ENCODE peak calls at places on chromosomes 7 and 10, in six cellular contexts. One of them, this sample, is unnamed.

GRCh38 chr7:1248459-1249131 is 15.9 kb downstream of the UNCX start:
- DNase-seq in HepG2: no peak
- DNase-seq in HCT116: no peak
- DNase-seq in GM12878: no peak
- DNase-seq in K562: no peak
- DNase-seq in SK-N-SH: no peak
- DNase-seq in this sample: no peak

GRCh38 chr10:77724820-77725219 is 87.2 kb upstream of the KCNMA1 start:
- DNase-seq in HepG2: no peak
- DNase-seq in HCT116: no peak
- DNase-seq in GM12878: no peak
- DNase-seq in K562: no peak
- DNase-seq in SK-N-SH: no peak
- DNase-seq in this sample: no peak

GRCh38 chr10:116521424-116522305 is 24.1 kb upstream of the PNLIP start:
- DNase-seq in HepG2: peak; percentile 28
- DNase-seq in HCT116: peak; percentile 62
- DNase-seq in GM12878: no peak
- DNase-seq in K562: peak; percentile 33
- DNase-seq in SK-N-SH: peak; percentile 66
- DNase-seq in this sample: peak; percentile 42

GRCh38 chr7:28389504-28390385 is 22.6 kb upstream of the CREB5 start:
- DNase-seq in HepG2: peak; percentile 29
- DNase-seq in HCT116: peak; percentile 49
- DNase-seq in GM12878: no peak
- DNase-seq in K562: peak; percentile 39
- DNase-seq in SK-N-SH: peak; percentile 44
- DNase-seq in this sample: no peak

GRCh38 chr7:33832326-33832725 is 73.0 kb upstream of the BMPER start:
- DNase-seq in HepG2: no peak
- DNase-seq in HCT116: no peak
- DNase-seq in GM12878: no peak
- DNase-seq in K562: no peak
- DNase-seq in SK-N-SH: no peak
- DNase-seq in this sample: no peak

GRCh38 chr7:727806-728460 is 852 bp upstream of the PRKAR1B start:
- DNase-seq in HepG2: no peak
- DNase-seq in HCT116: no peak
- DNase-seq in GM12878: no peak
- DNase-seq in K562: peak; percentile 48
- DNase-seq in SK-N-SH: peak; percentile 82
- DNase-seq in this sample: no peak

GRCh38 chr7:15584575-15584974 is 22.8 kb upstream of the AGMO start:
- DNase-seq in HepG2: no peak
- DNase-seq in HCT116: no peak
- DNase-seq in GM12878: no peak
- DNase-seq in K562: no peak
- DNase-seq in SK-N-SH: no peak
- DNase-seq in this sample: no peak

GRCh38 chr10:69861251-69862240 is 59.8 kb downstream of the COL13A1 start:
- DNase-seq in HepG2: peak; percentile 34
- DNase-seq in HCT116: peak; percentile 94
- DNase-seq in GM12878: no peak
- DNase-seq in K562: no peak
- DNase-seq in SK-N-SH: no peak
- DNase-seq in this sample: peak; percentile 39

GRCh38 chr10:132654708-132655661 is 117.4 kb downstream of the INPP5A start:
- DNase-seq in HepG2: peak; percentile 20
- DNase-seq in HCT116: peak; percentile 7
- DNase-seq in GM12878: no peak
- DNase-seq in K562: peak; percentile 82
- DNase-seq in SK-N-SH: peak; percentile 95
- DNase-seq in this sample: peak; percentile 80

GRCh38 chr7:7135074-7135473 is 47.3 kb upstream of the C1GALT1 start:
- DNase-seq in HepG2: no peak
- DNase-seq in HCT116: no peak
- DNase-seq in GM12878: no peak
- DNase-seq in K562: no peak
- DNase-seq in SK-N-SH: no peak
- DNase-seq in this sample: no peak

DNA sequence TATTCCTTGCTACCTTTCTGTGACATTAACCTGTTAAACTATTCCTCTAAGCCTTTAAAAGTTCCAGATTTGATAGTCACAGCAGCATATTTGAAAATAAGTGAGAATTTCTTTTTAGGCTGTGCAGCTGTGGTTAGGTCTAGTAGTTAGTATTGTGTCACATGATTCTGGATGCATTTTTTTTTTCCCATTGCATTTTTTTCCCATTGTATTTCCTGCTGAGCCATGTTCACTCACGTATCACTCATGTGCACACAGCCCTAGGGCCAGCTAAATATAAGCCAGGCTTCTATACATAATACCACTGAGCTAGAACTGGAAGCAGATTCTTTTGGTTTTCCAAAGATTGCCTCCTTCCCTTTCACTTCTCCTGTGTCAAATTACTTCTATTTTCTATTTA is 37.4 kb downstream of the DNAJC9 start:
- DNase-seq in HepG2: no peak
- DNase-seq in HCT116: no peak
- DNase-seq in GM12878: no peak
- DNase-seq in K562: no peak
- DNase-seq in SK-N-SH: no peak
- DNase-seq in this sample: peak; percentile 23
- TF ChIP-seq JUND in HepG2: no peak
- TF ChIP-seq JUND in HCT116: no peak
- TF ChIP-seq JUND in GM12878: no peak
- TF ChIP-seq JUND in K562: no peak
- TF ChIP-seq JUND in SK-N-SH: no peak
- TF ChIP-seq JUND in this sample: no peak

GRCh38 chr10:91409869-91410637 is at the start of gene HECTD2:
- DNase-seq in HepG2: peak; percentile 49
- DNase-seq in HCT116: peak; percentile 19
- DNase-seq in GM12878: no peak
- DNase-seq in K562: peak; percentile 82
- DNase-seq in SK-N-SH: peak; percentile 90
- DNase-seq in this sample: peak; percentile 90
- TF ChIP-seq JUND in HepG2: peak; percentile 47
- TF ChIP-seq JUND in HCT116: no peak
- TF ChIP-seq JUND in GM12878: no peak
- TF ChIP-seq JUND in K562: no peak
- TF ChIP-seq JUND in SK-N-SH: no peak
- TF ChIP-seq JUND in this sample: no peak

DNA sequence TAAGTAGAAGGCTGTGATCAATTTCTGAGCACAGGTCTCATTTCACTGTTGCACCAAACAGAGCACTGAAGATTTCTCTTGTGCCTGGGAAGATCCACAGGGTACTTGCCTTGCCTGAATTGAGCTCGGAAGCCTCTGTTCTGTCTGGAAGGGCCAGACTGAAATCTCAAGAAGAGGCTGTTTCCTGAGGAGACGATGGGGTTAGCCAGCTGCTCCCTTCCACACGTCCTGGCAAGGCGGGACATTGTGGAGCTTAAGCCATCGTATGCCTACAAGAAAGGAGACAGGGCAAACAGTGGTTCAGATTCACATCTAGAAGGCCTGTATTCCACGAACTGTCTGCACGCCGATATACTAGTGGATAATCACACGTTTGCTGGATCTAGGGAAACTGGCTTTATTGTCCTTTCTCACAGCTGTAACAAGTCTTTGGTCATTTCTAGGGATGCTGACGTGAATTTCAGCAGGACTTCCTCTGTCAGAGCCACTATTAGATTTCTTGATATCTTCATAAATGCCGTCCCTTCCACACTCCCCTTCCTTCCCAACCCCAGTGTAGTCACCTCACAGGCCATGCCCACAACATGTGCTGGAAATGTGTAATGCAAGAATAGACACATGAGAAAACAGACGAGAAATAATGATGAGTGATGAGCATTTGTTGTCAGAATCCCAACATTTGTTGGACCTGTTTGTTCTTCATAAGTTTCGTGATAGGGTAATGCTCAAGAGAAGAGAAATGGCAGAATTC is 137.2 kb upstream of the RSU1 start:
- DNase-seq in HepG2: no peak
- DNase-seq in HCT116: no peak
- DNase-seq in GM12878: no peak
- DNase-seq in K562: no peak
- DNase-seq in SK-N-SH: no peak
- DNase-seq in this sample: no peak
- TF ChIP-seq JUND in HepG2: no peak
- TF ChIP-seq JUND in HCT116: no peak
- TF ChIP-seq JUND in GM12878: no peak
- TF ChIP-seq JUND in K562: no peak
- TF ChIP-seq JUND in SK-N-SH: no peak
- TF ChIP-seq JUND in this sample: no peak

GRCh38 chr10:122267849-122268737 is 3.0 kb upstream of the BTBD16 start:
- DNase-seq in HepG2: peak; percentile 78
- DNase-seq in HCT116: peak; percentile 36
- DNase-seq in GM12878: no peak
- DNase-seq in K562: peak; percentile 75
- DNase-seq in SK-N-SH: peak; percentile 86
- DNase-seq in this sample: peak; percentile 48
- TF ChIP-seq JUND in HepG2: peak; percentile 36
- TF ChIP-seq JUND in HCT116: no peak
- TF ChIP-seq JUND in GM12878: no peak
- TF ChIP-seq JUND in K562: no peak
- TF ChIP-seq JUND in SK-N-SH: no peak
- TF ChIP-seq JUND in this sample: no peak

GRCh38 chr7:25090374-25090773 is 34.7 kb downstream of the CYCS start:
- DNase-seq in HepG2: peak; percentile 36
- DNase-seq in HCT116: no peak
- DNase-seq in GM12878: no peak
- DNase-seq in K562: no peak
- DNase-seq in SK-N-SH: no peak
- DNase-seq in this sample: no peak
- TF ChIP-seq JUND in HepG2: no peak
- TF ChIP-seq JUND in HCT116: no peak
- TF ChIP-seq JUND in GM12878: no peak
- TF ChIP-seq JUND in K562: no peak
- TF ChIP-seq JUND in SK-N-SH: no peak
- TF ChIP-seq JUND in this sample: no peak

GRCh38 chr7:91030680-91031079 is 233.6 kb upstream of the FZD1 start:
- DNase-seq in HepG2: no peak
- DNase-seq in HCT116: no peak
- DNase-seq in GM12878: no peak
- DNase-seq in K562: no peak
- DNase-seq in SK-N-SH: no peak
- DNase-seq in this sample: no peak

GRCh38 chr7:91031757-91032156 is 232.5 kb upstream of the FZD1 start:
- DNase-seq in HepG2: no peak
- DNase-seq in HCT116: no peak
- DNase-seq in GM12878: no peak
- DNase-seq in K562: no peak
- DNase-seq in SK-N-SH: no peak
- DNase-seq in this sample: no peak

GRCh38 chr7:91033574-91033973 is 230.7 kb upstream of the FZD1 start:
- DNase-seq in HepG2: no peak
- DNase-seq in HCT116: no peak
- DNase-seq in GM12878: no peak
- DNase-seq in K562: no peak
- DNase-seq in SK-N-SH: no peak
- DNase-seq in this sample: peak; percentile 19

GRCh38 chr7:91039033-91039432 is 225.2 kb upstream of the FZD1 start:
- DNase-seq in HepG2: no peak
- DNase-seq in HCT116: no peak
- DNase-seq in GM12878: no peak
- DNase-seq in K562: no peak
- DNase-seq in SK-N-SH: no peak
- DNase-seq in this sample: no peak

DNA sequence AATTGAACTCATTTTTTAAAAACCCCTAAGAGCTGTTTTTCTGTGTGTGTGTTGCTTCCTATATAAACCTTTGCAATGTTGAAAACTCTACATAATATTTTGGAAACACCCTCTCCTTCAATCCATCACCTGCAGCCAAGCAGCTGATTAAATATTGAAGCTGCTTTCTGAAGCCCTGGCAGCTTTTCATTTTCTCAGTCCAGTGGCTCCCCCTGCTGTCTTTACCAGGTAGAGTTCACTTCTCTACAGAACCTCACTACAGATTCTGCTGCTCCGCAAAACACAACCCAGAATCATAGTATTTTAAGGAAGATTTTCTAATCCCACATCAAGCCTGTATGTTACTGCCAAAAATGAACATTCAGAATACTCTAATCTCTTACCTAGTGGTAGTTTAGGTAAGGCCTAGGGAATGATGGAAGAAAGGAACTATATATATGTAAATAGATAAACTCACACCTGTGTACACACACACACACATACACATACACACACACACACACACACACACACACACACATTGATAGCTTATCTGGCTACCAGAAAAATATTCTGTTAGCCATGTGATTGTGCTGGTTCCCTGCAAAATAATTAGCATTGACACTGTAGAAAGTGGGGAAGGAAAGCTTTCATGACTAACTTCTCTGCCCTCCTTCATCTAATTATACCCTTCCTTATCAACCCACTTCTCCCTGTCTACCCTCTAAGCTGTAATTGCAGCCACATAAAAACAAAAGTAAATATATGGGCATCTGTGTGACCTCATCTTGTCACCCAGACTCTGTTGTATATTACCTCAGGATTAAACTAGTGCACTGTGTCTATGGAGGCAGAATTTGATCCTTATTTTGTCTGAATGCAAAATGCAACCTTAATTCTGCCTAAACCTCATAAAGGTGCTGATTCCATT is 229.5 kb upstream of the FZD1 start:
- DNase-seq in HepG2: peak; percentile 8
- DNase-seq in HCT116: peak; percentile 28
- DNase-seq in GM12878: no peak
- DNase-seq in K562: peak; percentile 47
- DNase-seq in SK-N-SH: peak; percentile 76
- DNase-seq in this sample: peak; percentile 24
- TF ChIP-seq JUND in HepG2: no peak
- TF ChIP-seq JUND in HCT116: no peak
- TF ChIP-seq JUND in GM12878: no peak
- TF ChIP-seq JUND in K562: no peak
- TF ChIP-seq JUND in SK-N-SH: no peak
- TF ChIP-seq JUND in this sample: no peak

DNA sequence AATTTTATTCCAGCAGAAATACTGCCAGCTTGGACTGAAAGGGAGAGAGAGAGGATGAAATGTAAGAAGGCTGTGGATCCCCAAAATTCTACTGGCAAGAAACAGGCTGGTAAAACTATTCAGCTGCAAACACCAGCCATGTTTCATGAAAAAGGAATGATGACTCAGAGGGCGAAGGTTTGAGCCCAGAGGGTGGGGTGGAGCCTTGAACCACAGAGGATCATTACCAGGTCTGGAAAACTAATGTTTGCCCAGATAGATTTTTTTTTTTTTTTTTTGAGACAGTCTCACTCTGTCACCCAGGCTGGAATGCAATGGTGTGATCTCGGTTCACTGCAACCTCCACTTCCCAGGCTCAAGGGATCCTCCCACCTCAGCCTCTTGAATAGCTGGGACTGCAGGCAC is 41.7 kb upstream of the NRF1 start:
- DNase-seq in HepG2: peak; percentile 89
- DNase-seq in HCT116: peak; percentile 63
- DNase-seq in GM12878: no peak
- DNase-seq in K562: no peak
- DNase-seq in SK-N-SH: no peak
- DNase-seq in this sample: no peak
- TF ChIP-seq JUND in HepG2: peak; percentile 84
- TF ChIP-seq JUND in HCT116: peak; percentile 85
- TF ChIP-seq JUND in GM12878: no peak
- TF ChIP-seq JUND in K562: peak; percentile 49
- TF ChIP-seq JUND in SK-N-SH: peak; percentile 88
- TF ChIP-seq JUND in this sample: no peak

GRCh38 chr10:68154211-68154497 is 44.9 kb downstream of the MYPN start:
- DNase-seq in HepG2: no peak
- DNase-seq in HCT116: no peak
- DNase-seq in GM12878: no peak
- DNase-seq in K562: no peak
- DNase-seq in SK-N-SH: peak; percentile 52
- DNase-seq in this sample: no peak
- TF ChIP-seq JUND in HepG2: no peak
- TF ChIP-seq JUND in HCT116: no peak
- TF ChIP-seq JUND in GM12878: no peak
- TF ChIP-seq JUND in K562: no peak
- TF ChIP-seq JUND in SK-N-SH: no peak
- TF ChIP-seq JUND in this sample: no peak